ENCODE peak calls at places on chromosomes 11 and 22, in five cellular contexts. One of them, this sample, is unnamed.

GRCh38 chr11:44247508-44247907 is 62.4 kb downstream of the ALX4 start:
- DNase-seq in EH: peak
- DNase-seq in activated T-cell treated with anti-CD3 and anti-CD28 coated beads, Interleukin-2, amount 50 U/mL, for 72 hours: no peak
- DNase-seq in activated CD8-positive, alpha-beta memory T cell treated with anti-CD3 and anti-CD28 coated beads, Interleukin-2, amount 10 ng/mL, durations not matched to agents 7 days and 5 days: no peak
- DNase-seq in NCI-H1092 treated with DMSO at 0.1 percent for 48 hours: no peak
- DNase-seq in this sample: no peak

GRCh38 chr11:100932474-100933100 is 197.0 kb downstream of the PGR start:
- DNase-seq in EH: peak
- DNase-seq in activated T-cell treated with anti-CD3 and anti-CD28 coated beads, Interleukin-2, amount 50 U/mL, for 72 hours: no peak
- DNase-seq in activated CD8-positive, alpha-beta memory T cell treated with anti-CD3 and anti-CD28 coated beads, Interleukin-2, amount 10 ng/mL, durations not matched to agents 7 days and 5 days: no peak
- DNase-seq in NCI-H1092 treated with DMSO at 0.1 percent for 48 hours: peak
- DNase-seq in this sample: peak

GRCh38 chr11:114278342-114279065 is 17.7 kb upstream of the NNMT start:
- DNase-seq in EH: no peak
- DNase-seq in activated T-cell treated with anti-CD3 and anti-CD28 coated beads, Interleukin-2, amount 50 U/mL, for 72 hours: no peak
- DNase-seq in activated CD8-positive, alpha-beta memory T cell treated with anti-CD3 and anti-CD28 coated beads, Interleukin-2, amount 10 ng/mL, durations not matched to agents 7 days and 5 days: peak
- DNase-seq in NCI-H1092 treated with DMSO at 0.1 percent for 48 hours: no peak
- DNase-seq in this sample: no peak

GRCh38 chr11:96472085-96472484 is 82.3 kb downstream of the JRKL start:
- DNase-seq in EH: no peak
- DNase-seq in activated T-cell treated with anti-CD3 and anti-CD28 coated beads, Interleukin-2, amount 50 U/mL, for 72 hours: no peak
- DNase-seq in activated CD8-positive, alpha-beta memory T cell treated with anti-CD3 and anti-CD28 coated beads, Interleukin-2, amount 10 ng/mL, durations not matched to agents 7 days and 5 days: no peak
- DNase-seq in NCI-H1092 treated with DMSO at 0.1 percent for 48 hours: no peak
- DNase-seq in this sample: no peak

GRCh38 chr11:82790723-82791487 is 57.2 kb upstream of the FAM181B start:
- DNase-seq in EH: no peak
- DNase-seq in activated T-cell treated with anti-CD3 and anti-CD28 coated beads, Interleukin-2, amount 50 U/mL, for 72 hours: no peak
- DNase-seq in activated CD8-positive, alpha-beta memory T cell treated with anti-CD3 and anti-CD28 coated beads, Interleukin-2, amount 10 ng/mL, durations not matched to agents 7 days and 5 days: no peak
- DNase-seq in NCI-H1092 treated with DMSO at 0.1 percent for 48 hours: no peak
- DNase-seq in this sample: no peak

GRCh38 chr11:95968585-95968984 is 44.7 kb upstream of the MTMR2 start:
- DNase-seq in EH: peak
- DNase-seq in activated T-cell treated with anti-CD3 and anti-CD28 coated beads, Interleukin-2, amount 50 U/mL, for 72 hours: no peak
- DNase-seq in activated CD8-positive, alpha-beta memory T cell treated with anti-CD3 and anti-CD28 coated beads, Interleukin-2, amount 10 ng/mL, durations not matched to agents 7 days and 5 days: no peak
- DNase-seq in NCI-H1092 treated with DMSO at 0.1 percent for 48 hours: no peak
- DNase-seq in this sample: peak

GRCh38 chr22:43007519-43008102 is 7.3 kb downstream of the PACSIN2 start:
- DNase-seq in EH: peak
- DNase-seq in activated T-cell treated with anti-CD3 and anti-CD28 coated beads, Interleukin-2, amount 50 U/mL, for 72 hours: no peak
- DNase-seq in activated CD8-positive, alpha-beta memory T cell treated with anti-CD3 and anti-CD28 coated beads, Interleukin-2, amount 10 ng/mL, durations not matched to agents 7 days and 5 days: no peak
- DNase-seq in NCI-H1092 treated with DMSO at 0.1 percent for 48 hours: no peak
- DNase-seq in this sample: peak

GRCh38 chr11:121927789-121928188 is 188.2 kb downstream of the BLID start:
- DNase-seq in EH: no peak
- DNase-seq in activated T-cell treated with anti-CD3 and anti-CD28 coated beads, Interleukin-2, amount 50 U/mL, for 72 hours: no peak
- DNase-seq in activated CD8-positive, alpha-beta memory T cell treated with anti-CD3 and anti-CD28 coated beads, Interleukin-2, amount 10 ng/mL, durations not matched to agents 7 days and 5 days: no peak
- DNase-seq in NCI-H1092 treated with DMSO at 0.1 percent for 48 hours: no peak
- DNase-seq in this sample: no peak

GRCh38 chr22:27238935-27239510 is 562.5 kb downstream of the MN1 start:
- DNase-seq in EH: peak
- DNase-seq in activated T-cell treated with anti-CD3 and anti-CD28 coated beads, Interleukin-2, amount 50 U/mL, for 72 hours: no peak
- DNase-seq in activated CD8-positive, alpha-beta memory T cell treated with anti-CD3 and anti-CD28 coated beads, Interleukin-2, amount 10 ng/mL, durations not matched to agents 7 days and 5 days: no peak
- DNase-seq in NCI-H1092 treated with DMSO at 0.1 percent for 48 hours: peak
- DNase-seq in this sample: peak

GRCh38 chr11:18384157-18384641 is 10.2 kb upstream of the LDHA start:
- DNase-seq in EH: peak
- DNase-seq in activated T-cell treated with anti-CD3 and anti-CD28 coated beads, Interleukin-2, amount 50 U/mL, for 72 hours: peak
- DNase-seq in activated CD8-positive, alpha-beta memory T cell treated with anti-CD3 and anti-CD28 coated beads, Interleukin-2, amount 10 ng/mL, durations not matched to agents 7 days and 5 days: no peak
- DNase-seq in NCI-H1092 treated with DMSO at 0.1 percent for 48 hours: no peak
- DNase-seq in this sample: peak

GRCh38 chr11:15793032-15793996 is 563.0 kb downstream of the SOX6 start:
- DNase-seq in EH: peak
- DNase-seq in activated T-cell treated with anti-CD3 and anti-CD28 coated beads, Interleukin-2, amount 50 U/mL, for 72 hours: no peak
- DNase-seq in activated CD8-positive, alpha-beta memory T cell treated with anti-CD3 and anti-CD28 coated beads, Interleukin-2, amount 10 ng/mL, durations not matched to agents 7 days and 5 days: no peak
- DNase-seq in NCI-H1092 treated with DMSO at 0.1 percent for 48 hours: no peak
- DNase-seq in this sample: peak

GRCh38 chr11:84780689-84781293 is 846.4 kb downstream of the DLG2 start:
- DNase-seq in EH: peak
- DNase-seq in activated T-cell treated with anti-CD3 and anti-CD28 coated beads, Interleukin-2, amount 50 U/mL, for 72 hours: no peak
- DNase-seq in activated CD8-positive, alpha-beta memory T cell treated with anti-CD3 and anti-CD28 coated beads, Interleukin-2, amount 10 ng/mL, durations not matched to agents 7 days and 5 days: no peak
- DNase-seq in NCI-H1092 treated with DMSO at 0.1 percent for 48 hours: peak
- DNase-seq in this sample: peak

GRCh38 chr11:44859528-44859925 is 91.2 kb downstream of the TP53I11 start:
- DNase-seq in EH: no peak
- DNase-seq in activated T-cell treated with anti-CD3 and anti-CD28 coated beads, Interleukin-2, amount 50 U/mL, for 72 hours: no peak
- DNase-seq in activated CD8-positive, alpha-beta memory T cell treated with anti-CD3 and anti-CD28 coated beads, Interleukin-2, amount 10 ng/mL, durations not matched to agents 7 days and 5 days: no peak
- DNase-seq in NCI-H1092 treated with DMSO at 0.1 percent for 48 hours: no peak
- DNase-seq in this sample: no peak

GRCh38 chr11:73414977-73415492 is 38.8 kb downstream of the RELT start:
- DNase-seq in EH: peak
- DNase-seq in activated T-cell treated with anti-CD3 and anti-CD28 coated beads, Interleukin-2, amount 50 U/mL, for 72 hours: no peak
- DNase-seq in activated CD8-positive, alpha-beta memory T cell treated with anti-CD3 and anti-CD28 coated beads, Interleukin-2, amount 10 ng/mL, durations not matched to agents 7 days and 5 days: no peak
- DNase-seq in NCI-H1092 treated with DMSO at 0.1 percent for 48 hours: no peak
- DNase-seq in this sample: peak

GRCh38 chr11:40306938-40307548 is 1152.4 kb downstream of the LRRC4C start:
- DNase-seq in EH: peak
- DNase-seq in activated T-cell treated with anti-CD3 and anti-CD28 coated beads, Interleukin-2, amount 50 U/mL, for 72 hours: no peak
- DNase-seq in activated CD8-positive, alpha-beta memory T cell treated with anti-CD3 and anti-CD28 coated beads, Interleukin-2, amount 10 ng/mL, durations not matched to agents 7 days and 5 days: no peak
- DNase-seq in NCI-H1092 treated with DMSO at 0.1 percent for 48 hours: peak
- DNase-seq in this sample: peak